ENCODE peak calls at places on chromosomes 5 and 9, in six cellular contexts. X is fibroblast of pulmonary artery; I is CD8-positive, alpha-beta T cell; Q is A549; R is dorsolateral prefrontal cortex; H is effector memory CD4-positive, alpha-beta T cell. K is an unnamed sample.

GRCh38 chr9:85224729-85225128 is 517.0 kb downstream of the AGTPBP1 start:
- DNase-seq in X (peak), I (no peak), Q (no peak), R (no peak), H (no peak), K (no peak)

GRCh38 chr9:112074250-112075008 is 100.7 kb downstream of the SUSD1 start:
- DNase-seq in X (peak), I (peak), Q (no peak), R (no peak), H (peak), K (peak)

GRCh38 chr9:114958021-114958846 is 27.8 kb upstream of the TNFSF8 start:
- DNase-seq in X (peak), I (peak), Q (no peak), R (no peak), H (no peak), K (peak)

GRCh38 chr5:75279324-75279723 is 42.6 kb upstream of the ANKRD31 start:
- DNase-seq in X (no peak), I (no peak), Q (no peak), R (no peak), H (no peak), K (no peak)

GRCh38 chr5:139844472-139845145 is 49.0 kb downstream of the PSD2 start:
- DNase-seq in X (peak), I (peak), Q (peak), R (peak), H (peak), K (peak)

GRCh38 chr5:8908055-8908683 is 637.7 kb downstream of the SEMA5A start:
- DNase-seq in X (peak), I (no peak), Q (peak), R (no peak), H (no peak), K (no peak)

GRCh38 chr9:134775552-134775951 is 105.1 kb upstream of the FCN2 start:
- DNase-seq in X (peak), I (no peak), Q (no peak), R (no peak), H (no peak), K (no peak)

GRCh38 chr5:55914971-55915370 is 63.8 kb downstream of the IL31RA start:
- DNase-seq in X (no peak), I (peak), Q (no peak), R (no peak), H (no peak), K (no peak)

GRCh38 chr5:34563951-34564705 is 92.0 kb upstream of the RAI14 start:
- DNase-seq in X (peak), I (no peak), Q (no peak), R (no peak), H (no peak), K (no peak)

GRCh38 chr5:165622864-165623536 is 2117.6 kb downstream of the MAT2B start:
- DNase-seq in X (no peak), I (no peak), Q (no peak), R (no peak), H (no peak), K (no peak)

K was measured in GDM1.